ENCODE peak calls at places on chromosome 10, in ten cellular contexts. E is EL; R is germinal center; Y is amygdala; V is NCI-H524 treated with DMSO at 0.1 percent for 48 hours; Q is retina; B is T-helper 2 cell; P is fibroblast of the conjunctiva; N is NCI-H460; W is stimulated activated CD8-positive, alpha-beta memory T cell treated with anti-CD3 and anti-CD28 coated beads, Interleukin-15, amount 100 ng/mL, for 48 hours. H is an unnamed sample.

GRCh38 chr10:75712241-75712880 is 280.9 kb downstream of the LRMDA start:
- DNase-seq in E (no peak), R (no peak), Y (no peak), V (no peak), Q (peak), B (no peak), P (no peak), N (no peak), W (no peak), H (no peak)

GRCh38 chr10:63798599-63799498 is 277.6 kb downstream of the REEP3 start:
- DNase-seq in E (peak), R (no peak), Y (no peak), V (no peak), Q (no peak), B (no peak), P (peak), N (peak), W (no peak), H (no peak)

GRCh38 chr10:119222966-119223386 is 15.6 kb downstream of the GRK5 start:
- DNase-seq in E (no peak), R (no peak), Y (no peak), V (no peak), Q (no peak), B (no peak), P (no peak), N (no peak), W (no peak), H (no peak)

GRCh38 chr10:124221356-124222297 is 128.2 kb upstream of the CHST15 start:
- DNase-seq in E (peak), R (no peak), Y (no peak), V (no peak), Q (no peak), B (no peak), P (no peak), N (no peak), W (no peak), H (peak)

GRCh38 chr10:90222939-90223338 is 521.5 kb downstream of the KIF20B start:
- DNase-seq in E (no peak), R (no peak), Y (no peak), V (no peak), Q (no peak), B (no peak), P (no peak), N (no peak), W (no peak), H (peak)

GRCh38 chr10:28980264-28980663 is 302.9 kb downstream of the BAMBI start:
- DNase-seq in E (no peak), R (no peak), Y (no peak), V (no peak), Q (no peak), B (no peak), P (no peak), N (no peak), W (no peak), H (no peak)

GRCh38 chr10:100729877-100730738 is 15.3 kb upstream of the PAX2 start:
- DNase-seq in E (no peak), R (no peak), Y (no peak), V (no peak), Q (peak), B (no peak), P (no peak), N (no peak), W (no peak), H (no peak)

GRCh38 chr10:3222068-3222467 is 49.5 kb upstream of the PITRM1 start:
- DNase-seq in E (no peak), R (no peak), Y (no peak), V (no peak), Q (no peak), B (no peak), P (no peak), N (no peak), W (no peak), H (no peak)

GRCh38 chr10:60916025-60916424 is 28.0 kb downstream of the RHOBTB1 start:
- DNase-seq in E (peak), R (no peak), Y (no peak), V (no peak), Q (no peak), B (no peak), P (no peak), N (no peak), W (no peak), H (no peak)

GRCh38 chr10:116460219-116460618 is 32.6 kb downstream of the PNLIPRP3 start:
- DNase-seq in E (no peak), R (no peak), Y (no peak), V (no peak), Q (no peak), B (no peak), P (no peak), N (no peak), W (no peak), H (no peak)

GRCh38 chr10:50846753-50847152 is 38.7 kb downstream of the A1CF start:
- DNase-seq in E (peak), R (no peak), Y (no peak), V (no peak), Q (no peak), B (no peak), P (no peak), N (no peak), W (no peak), H (no peak)

GRCh38 chr10:77925795-77926565 is 575 bp downstream of the DLG5 start:
- DNase-seq in E (peak), R (no peak), Y (no peak), V (no peak), Q (peak), B (no peak), P (no peak), N (no peak), W (no peak), H (peak)

GRCh38 chr10:110215751-110216150 is 8.3 kb downstream of the MXI1 start:
- DNase-seq in E (no peak), R (no peak), Y (no peak), V (no peak), Q (no peak), B (no peak), P (no peak), N (no peak), W (no peak), H (no peak)

GRCh38 chr10:112758961-112759360 is 191.1 kb upstream of the TCF7L2 start:
- DNase-seq in E (no peak), R (no peak), Y (no peak), V (no peak), Q (no peak), B (no peak), P (no peak), N (no peak), W (no peak), H (no peak)

GRCh38 chr10:125084191-125085186 is 75.9 kb downstream of the CTBP2 start:
- DNase-seq in E (peak), R (no peak), Y (no peak), V (no peak), Q (no peak), B (no peak), P (peak), N (peak), W (no peak), H (peak)

GRCh38 chr10:33136781-33137180 is 178.8 kb upstream of the ITGB1 start:
- DNase-seq in E (peak), R (no peak), Y (no peak), V (no peak), Q (no peak), B (no peak), P (no peak), N (no peak), W (no peak), H (no peak)

GRCh38 chr10:52032681-52033629 is 281.1 kb upstream of the DKK1 start:
- DNase-seq in E (no peak), R (no peak), Y (no peak), V (no peak), Q (no peak), B (no peak), P (no peak), N (no peak), W (no peak), H (no peak)

GRCh38 chr10:79128923-79129305 is 60.1 kb downstream of the ZMIZ1 start:
- DNase-seq in E (no peak), R (no peak), Y (no peak), V (peak), Q (no peak), B (no peak), P (no peak), N (no peak), W (no peak), H (no peak)

GRCh38 chr10:86960003-86960862 is 1.8 kb downstream of the SNCG start:
- DNase-seq in E (peak), R (peak), Y (no peak), V (no peak), Q (peak), B (no peak), P (peak), N (peak), W (peak), H (peak)

GRCh38 chr10:69045441-69046300 is 42.2 kb upstream of the SRGN start:
- DNase-seq in E (no peak), R (no peak), Y (no peak), V (no peak), Q (no peak), B (no peak), P (no peak), N (no peak), W (no peak), H (peak)

GRCh38 chr10:94129393-94130130 is 135.8 kb downstream of the PLCE1 start:
- DNase-seq in E (peak), R (no peak), Y (no peak), V (no peak), Q (no peak), B (no peak), P (no peak), N (no peak), W (no peak), H (peak)

GRCh38 chr10:34565934-34566333 is 249.2 kb downstream of the PARD3 start:
- DNase-seq in E (peak), R (no peak), Y (no peak), V (no peak), Q (no peak), B (no peak), P (no peak), N (no peak), W (no peak), H (no peak)

GRCh38 chr10:71603190-71603589 is 116.4 kb downstream of the C10orf105 start:
- DNase-seq in E (no peak), R (no peak), Y (no peak), V (no peak), Q (no peak), B (no peak), P (no peak), N (no peak), W (no peak), H (no peak)

GRCh38 chr10:124173298-124173900 is 80.0 kb upstream of the CHST15 start:
- DNase-seq in E (no peak), R (no peak), Y (no peak), V (no peak), Q (no peak), B (no peak), P (no peak), N (no peak), W (no peak), H (no peak)

H was measured in cardiac muscle cell.